ENCODE peak calls at places on chromosomes 3 and 15, in four cellular contexts. One of them, this sample, is unnamed.

GRCh38 chr15:87604857-87605446 is 651.6 kb downstream of the NTRK3 start:
- DNase-seq in H9: peak; percentile 53
- DNase-seq in MM.1S: peak; percentile 12
- DNase-seq in IMR-90: no peak
- DNase-seq in this sample: peak; percentile 17

GRCh38 chr15:100528833-100529428 is at the start of gene CERS3:
- DNase-seq in IMR-90: no peak
- DNase-seq in MM.1S: no peak
- DNase-seq in H9: no peak
- DNase-seq in this sample: peak; percentile 62

GRCh38 chr15:67622110-67622509 is 79.6 kb downstream of the MAP2K5 start:
- DNase-seq in H9: no peak
- DNase-seq in MM.1S: no peak
- DNase-seq in IMR-90: no peak
- DNase-seq in this sample: no peak

GRCh38 chr3:160757624-160758106 is 1.6 kb downstream of the PPM1L start:
- DNase-seq in H9: no peak
- DNase-seq in IMR-90: no peak
- DNase-seq in MM.1S: no peak
- DNase-seq in this sample: no peak

GRCh38 chr3:33808559-33808958 is 10.1 kb downstream of the PDCD6IP start:
- DNase-seq in H9: no peak
- DNase-seq in IMR-90: peak; percentile 49
- DNase-seq in MM.1S: no peak
- DNase-seq in this sample: peak; percentile 46

GRCh38 chr15:81548350-81549116 is 174.5 kb upstream of the TMC3 start:
- DNase-seq in H9: no peak
- DNase-seq in MM.1S: no peak
- DNase-seq in IMR-90: peak; percentile 49
- DNase-seq in this sample: no peak

GRCh38 chr3:185733980-185734724 is 90.7 kb downstream of the IGF2BP2 start:
- DNase-seq in IMR-90: peak; percentile 89
- DNase-seq in H9: peak; percentile 73
- DNase-seq in MM.1S: peak; percentile 50
- DNase-seq in this sample: peak; percentile 80

GRCh38 chr15:31214158-31214863 is 112.3 kb upstream of the KLF13 start:
- DNase-seq in H9: no peak
- DNase-seq in MM.1S: no peak
- DNase-seq in IMR-90: no peak
- DNase-seq in this sample: no peak

GRCh38 chr3:72786668-72787067 is 61.6 kb downstream of the SHQ1 start:
- DNase-seq in MM.1S: no peak
- DNase-seq in H9: no peak
- DNase-seq in IMR-90: no peak
- DNase-seq in this sample: no peak

GRCh38 chr15:100728371-100729201 is 126.2 kb downstream of the ASB7 start:
- DNase-seq in H9: peak; percentile 22
- DNase-seq in IMR-90: no peak
- DNase-seq in MM.1S: no peak
- DNase-seq in this sample: no peak

GRCh38 chr3:11717768-11718581 is 74.3 kb upstream of the VGLL4 start:
- DNase-seq in MM.1S: no peak
- DNase-seq in H9: no peak
- DNase-seq in IMR-90: peak; percentile 46
- DNase-seq in this sample: peak; percentile 47

GRCh38 chr15:39041979-39042485 is 477.4 kb upstream of the RASGRP1 start:
- DNase-seq in MM.1S: no peak
- DNase-seq in H9: no peak
- DNase-seq in IMR-90: no peak
- DNase-seq in this sample: no peak

GRCh38 chr15:65587094-65587493 is 23.8 kb downstream of the INTS14 start:
- DNase-seq in H9: no peak
- DNase-seq in MM.1S: no peak
- DNase-seq in IMR-90: no peak
- DNase-seq in this sample: no peak

GRCh38 chr3:170364965-170365364 is 7.5 kb downstream of the SKIL start:
- DNase-seq in MM.1S: no peak
- DNase-seq in H9: no peak
- DNase-seq in IMR-90: no peak
- DNase-seq in this sample: no peak
- H3K9ac ChIP-seq in MM.1S: no peak overlapping the region
- H3K9ac ChIP-seq in H9: no peak overlapping the region
- H3K9ac ChIP-seq in IMR-90: no peak overlapping the region
- H3K9ac ChIP-seq in this sample: no peak overlapping the region

GRCh38 chr3:39962566-39962965 is 153.2 kb downstream of the MYRIP start:
- DNase-seq in H9: no peak
- DNase-seq in MM.1S: no peak
- DNase-seq in IMR-90: no peak
- DNase-seq in this sample: no peak

GRCh38 chr3:39960515-39961403 is 151.3 kb downstream of the MYRIP start:
- DNase-seq in H9: no peak
- DNase-seq in MM.1S: no peak
- DNase-seq in IMR-90: no peak
- DNase-seq in this sample: no peak

GRCh38 chr3:39965997-39966396 is 156.6 kb downstream of the MYRIP start:
- DNase-seq in H9: no peak
- DNase-seq in MM.1S: no peak
- DNase-seq in IMR-90: no peak
- DNase-seq in this sample: no peak

GRCh38 chr3:39965461-39965860 is 156.1 kb downstream of the MYRIP start:
- DNase-seq in MM.1S: no peak
- DNase-seq in IMR-90: no peak
- DNase-seq in H9: no peak
- DNase-seq in this sample: no peak

GRCh38 chr3:39961404-39961693 is 151.9 kb downstream of the MYRIP start:
- DNase-seq in IMR-90: no peak
- DNase-seq in MM.1S: no peak
- DNase-seq in H9: no peak
- DNase-seq in this sample: no peak
- H3K4me2 ChIP-seq in IMR-90: no peak overlapping the region
- H3K4me2 ChIP-seq in MM.1S: no peak overlapping the region
- H3K4me2 ChIP-seq in H9: no peak overlapping the region
- H3K4me2 ChIP-seq in this sample: no peak overlapping the region

DNA sequence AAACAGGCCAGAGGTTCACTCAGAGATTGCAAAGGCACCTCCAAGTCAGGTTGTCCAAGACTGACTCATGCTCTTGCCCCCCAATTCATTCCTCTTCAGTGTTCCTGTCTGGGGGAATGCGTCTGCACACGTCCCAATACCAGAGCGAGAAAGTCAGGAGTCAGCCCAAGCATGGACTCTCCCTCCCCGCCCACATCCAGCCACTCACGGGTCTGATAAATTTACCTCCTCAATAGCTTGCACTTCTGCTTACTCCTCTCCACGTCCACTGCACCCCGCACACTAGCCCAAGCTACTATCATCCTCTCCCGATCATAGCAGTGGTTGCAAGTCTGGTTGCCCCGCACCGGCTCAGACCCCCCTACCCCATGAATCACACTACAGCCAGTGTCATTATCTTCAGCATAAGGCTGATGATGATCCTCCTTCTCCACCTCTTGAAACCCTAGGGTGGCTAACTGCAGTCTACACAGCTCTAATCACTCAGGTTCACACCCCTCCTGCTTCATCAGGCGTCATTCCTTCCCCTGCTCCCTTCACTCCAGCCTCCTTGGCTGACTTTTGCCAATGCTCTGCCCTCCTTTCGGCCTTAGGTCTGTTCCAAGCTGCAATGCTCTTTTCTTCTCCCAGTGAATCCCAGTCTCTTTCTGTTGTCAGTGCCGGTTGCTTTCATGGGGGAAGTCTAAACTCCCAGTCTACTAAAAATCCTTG is 27.6 kb upstream of the MYO1E start:
- DNase-seq in H9: no peak
- DNase-seq in IMR-90: no peak
- DNase-seq in MM.1S: no peak
- DNase-seq in this sample: no peak
- H3K9ac ChIP-seq in H9: no peak overlapping the region
- H3K9ac ChIP-seq in IMR-90: no peak overlapping the region
- H3K9ac ChIP-seq in MM.1S: no peak overlapping the region
- H3K9ac ChIP-seq in this sample: no peak overlapping the region

GRCh38 chr3:56849698-56850097 is 47.9 kb upstream of the ARHGEF3 start:
- DNase-seq in IMR-90: no peak
- DNase-seq in MM.1S: no peak
- DNase-seq in H9: no peak
- DNase-seq in this sample: no peak

GRCh38 chr3:56854856-56855620 is 53.3 kb upstream of the ARHGEF3 start:
- DNase-seq in IMR-90: no peak
- DNase-seq in MM.1S: no peak
- DNase-seq in H9: no peak
- DNase-seq in this sample: no peak

GRCh38 chr3:56855856-56856538 is 54.2 kb upstream of the ARHGEF3 start:
- DNase-seq in IMR-90: no peak
- DNase-seq in MM.1S: peak; percentile 32
- DNase-seq in H9: peak; percentile 68
- DNase-seq in this sample: no peak

GRCh38 chr3:56856686-56857577 is 55.2 kb upstream of the ARHGEF3 start:
- DNase-seq in H9: no peak
- DNase-seq in MM.1S: no peak
- DNase-seq in IMR-90: no peak
- DNase-seq in this sample: no peak

GRCh38 chr3:56851966-56852884 is 50.5 kb upstream of the ARHGEF3 start:
- DNase-seq in H9: no peak
- DNase-seq in MM.1S: no peak
- DNase-seq in IMR-90: no peak
- DNase-seq in this sample: peak; percentile 87
- H3K4me2 ChIP-seq in H9: no peak overlapping the region
- H3K4me2 ChIP-seq in MM.1S: no peak overlapping the region
- H3K4me2 ChIP-seq in IMR-90: no peak overlapping the region
- H3K4me2 ChIP-seq in this sample: peak overlapping the region; percentile 77

This sample was measured in mammary epithelial cell.